ENCODE peak calls at places on chromosomes 16 and 17, in ten cellular contexts. One of them, this sample, is unnamed.

GRCh38 chr17:19278729-19279128 is 41.6 kb downstream of the EPN2 start:
- DNase-seq in transverse colon: no peak
- DNase-seq in IMR-90: no peak
- DNase-seq in A549: no peak
- DNase-seq in adrenal gland: no peak
- DNase-seq in K562: no peak
- DNase-seq in Peyer's patch: no peak
- DNase-seq in body of pancreas: no peak
- DNase-seq in spleen: peak; percentile 33
- DNase-seq in HCT116: no peak
- DNase-seq in this sample: no peak

GRCh38 chr17:34241062-34241461 is 14.0 kb upstream of the CCL2 start:
- DNase-seq in transverse colon: peak; percentile 33
- DNase-seq in adrenal gland: peak; percentile 60
- DNase-seq in K562: no peak
- DNase-seq in Peyer's patch: no peak
- DNase-seq in spleen: peak; percentile 77
- DNase-seq in IMR-90: peak; percentile 44
- DNase-seq in A549: no peak
- DNase-seq in body of pancreas: peak; percentile 54
- DNase-seq in HCT116: no peak
- DNase-seq in this sample: peak; percentile 87

GRCh38 chr17:60049936-60050335 is 28.8 kb downstream of the HEATR6 start:
- DNase-seq in spleen: no peak
- DNase-seq in A549: no peak
- DNase-seq in Peyer's patch: no peak
- DNase-seq in body of pancreas: no peak
- DNase-seq in adrenal gland: no peak
- DNase-seq in IMR-90: peak; percentile 16
- DNase-seq in K562: no peak
- DNase-seq in transverse colon: no peak
- DNase-seq in HCT116: no peak
- DNase-seq in this sample: no peak

GRCh38 chr16:65445313-65446260 is 323.7 kb upstream of the CDH11 start:
- DNase-seq in transverse colon: no peak
- DNase-seq in K562: no peak
- DNase-seq in adrenal gland: no peak
- DNase-seq in HCT116: no peak
- DNase-seq in A549: no peak
- DNase-seq in IMR-90: no peak
- DNase-seq in spleen: no peak
- DNase-seq in body of pancreas: no peak
- DNase-seq in Peyer's patch: no peak
- DNase-seq in this sample: no peak

GRCh38 chr16:24130494-24131085 is 125.5 kb upstream of the CACNG3 start:
- DNase-seq in Peyer's patch: no peak
- DNase-seq in adrenal gland: no peak
- DNase-seq in A549: no peak
- DNase-seq in transverse colon: no peak
- DNase-seq in body of pancreas: no peak
- DNase-seq in K562: no peak
- DNase-seq in HCT116: no peak
- DNase-seq in spleen: no peak
- DNase-seq in IMR-90: no peak
- DNase-seq in this sample: no peak

GRCh38 chr16:10080031-10080772 is 102.0 kb downstream of the GRIN2A start:
- DNase-seq in Peyer's patch: no peak
- DNase-seq in HCT116: peak; percentile 15
- DNase-seq in transverse colon: no peak
- DNase-seq in IMR-90: no peak
- DNase-seq in adrenal gland: peak; percentile 62
- DNase-seq in body of pancreas: peak; percentile 72
- DNase-seq in K562: peak; percentile 12
- DNase-seq in A549: no peak
- DNase-seq in spleen: no peak
- DNase-seq in this sample: peak; percentile 66

GRCh38 chr17:20281860-20282259 is 185.5 kb downstream of the LGALS9B start:
- DNase-seq in HCT116: no peak
- DNase-seq in body of pancreas: no peak
- DNase-seq in A549: no peak
- DNase-seq in transverse colon: no peak
- DNase-seq in spleen: peak; percentile 83
- DNase-seq in adrenal gland: peak; percentile 56
- DNase-seq in IMR-90: no peak
- DNase-seq in Peyer's patch: no peak
- DNase-seq in K562: no peak
- DNase-seq in this sample: peak; percentile 40

GRCh38 chr16:85428168-85428898 is 184.8 kb upstream of the GSE1 start:
- DNase-seq in body of pancreas: peak; percentile 56
- DNase-seq in spleen: peak; percentile 85
- DNase-seq in transverse colon: peak; percentile 62
- DNase-seq in A549: peak; percentile 55
- DNase-seq in IMR-90: no peak
- DNase-seq in HCT116: peak; percentile 38
- DNase-seq in K562: peak; percentile 50
- DNase-seq in Peyer's patch: peak; percentile 70
- DNase-seq in adrenal gland: no peak
- DNase-seq in this sample: peak; percentile 23

GRCh38 chr16:86772671-86773338 is 194.5 kb downstream of the FOXL1 start:
- DNase-seq in adrenal gland: no peak
- DNase-seq in spleen: peak; percentile 30
- DNase-seq in A549: no peak
- DNase-seq in IMR-90: peak; percentile 58
- DNase-seq in K562: no peak
- DNase-seq in Peyer's patch: peak; percentile 5
- DNase-seq in HCT116: no peak
- DNase-seq in transverse colon: no peak
- DNase-seq in body of pancreas: no peak
- DNase-seq in this sample: no peak

GRCh38 chr16:56199164-56199563 is 7.9 kb downstream of the GNAO1 start:
- DNase-seq in transverse colon: no peak
- DNase-seq in spleen: no peak
- DNase-seq in Peyer's patch: no peak
- DNase-seq in HCT116: no peak
- DNase-seq in adrenal gland: no peak
- DNase-seq in IMR-90: no peak
- DNase-seq in body of pancreas: no peak
- DNase-seq in A549: no peak
- DNase-seq in K562: no peak
- DNase-seq in this sample: no peak

GRCh38 chr17:13587487-13588338 is 14.0 kb downstream of the HS3ST3A1 start:
- DNase-seq in A549: no peak
- DNase-seq in HCT116: no peak
- DNase-seq in spleen: no peak
- DNase-seq in K562: no peak
- DNase-seq in body of pancreas: no peak
- DNase-seq in Peyer's patch: no peak
- DNase-seq in IMR-90: peak; percentile 55
- DNase-seq in adrenal gland: no peak
- DNase-seq in transverse colon: no peak
- DNase-seq in this sample: no peak

GRCh38 chr17:69761767-69762321 is 313.2 kb upstream of the KCNJ16 start:
- DNase-seq in transverse colon: no peak
- DNase-seq in A549: peak; percentile 77
- DNase-seq in HCT116: no peak
- DNase-seq in adrenal gland: no peak
- DNase-seq in Peyer's patch: no peak
- DNase-seq in spleen: no peak
- DNase-seq in K562: no peak
- DNase-seq in IMR-90: peak; percentile 99
- DNase-seq in body of pancreas: no peak
- DNase-seq in this sample: no peak

GRCh38 chr17:14352139-14352538 is 51.3 kb downstream of the HS3ST3B1 start:
- DNase-seq in K562: no peak
- DNase-seq in Peyer's patch: no peak
- DNase-seq in body of pancreas: no peak
- DNase-seq in spleen: no peak
- DNase-seq in IMR-90: no peak
- DNase-seq in adrenal gland: no peak
- DNase-seq in HCT116: no peak
- DNase-seq in A549: no peak
- DNase-seq in transverse colon: no peak
- DNase-seq in this sample: no peak

GRCh38 chr16:3086596-3087242 is 12.4 kb downstream of the ZSCAN10 start:
- DNase-seq in spleen: no peak
- DNase-seq in adrenal gland: no peak
- DNase-seq in A549: no peak
- DNase-seq in transverse colon: no peak
- DNase-seq in body of pancreas: no peak
- DNase-seq in Peyer's patch: peak; percentile 67
- DNase-seq in HCT116: no peak
- DNase-seq in K562: no peak
- DNase-seq in IMR-90: no peak
- DNase-seq in this sample: no peak

GRCh38 chr17:47937915-47938314 is 3.5 kb upstream of the PNPO start:
- DNase-seq in body of pancreas: no peak
- DNase-seq in spleen: no peak
- DNase-seq in Peyer's patch: no peak
- DNase-seq in A549: no peak
- DNase-seq in adrenal gland: no peak
- DNase-seq in HCT116: no peak
- DNase-seq in transverse colon: no peak
- DNase-seq in K562: no peak
- DNase-seq in IMR-90: no peak
- DNase-seq in this sample: no peak

GRCh38 chr16:85557083-85557975 is 55.8 kb upstream of the GSE1 start:
- DNase-seq in body of pancreas: peak; percentile 55
- DNase-seq in transverse colon: peak; percentile 71
- DNase-seq in HCT116: no peak
- DNase-seq in spleen: peak; percentile 89
- DNase-seq in Peyer's patch: peak; percentile 75
- DNase-seq in adrenal gland: no peak
- DNase-seq in IMR-90: no peak
- DNase-seq in K562: peak; percentile 82
- DNase-seq in A549: peak; percentile 63
- DNase-seq in this sample: no peak

GRCh38 chr16:82344157-82344556 is 174.1 kb upstream of the MPHOSPH6 start:
- DNase-seq in Peyer's patch: no peak
- DNase-seq in spleen: no peak
- DNase-seq in IMR-90: no peak
- DNase-seq in K562: no peak
- DNase-seq in body of pancreas: peak; percentile 25
- DNase-seq in adrenal gland: no peak
- DNase-seq in HCT116: no peak
- DNase-seq in A549: no peak
- DNase-seq in transverse colon: no peak
- DNase-seq in this sample: no peak

GRCh38 chr16:12262454-12263180 is 286.1 kb downstream of the SNX29 start:
- DNase-seq in HCT116: no peak
- DNase-seq in transverse colon: peak; percentile 61
- DNase-seq in A549: no peak
- DNase-seq in body of pancreas: peak; percentile 56
- DNase-seq in IMR-90: peak; percentile 29
- DNase-seq in spleen: no peak
- DNase-seq in K562: no peak
- DNase-seq in adrenal gland: peak; percentile 30
- DNase-seq in Peyer's patch: peak; percentile 60
- DNase-seq in this sample: no peak

GRCh38 chr17:67824735-67825626 is at the start of gene BPTF:
- DNase-seq in A549: peak; percentile 80
- DNase-seq in adrenal gland: peak; percentile 90
- DNase-seq in IMR-90: peak; percentile 87
- DNase-seq in spleen: peak; percentile 100
- DNase-seq in K562: peak; percentile 89
- DNase-seq in body of pancreas: peak; percentile 92
- DNase-seq in transverse colon: peak; percentile 94
- DNase-seq in Peyer's patch: peak; percentile 95
- DNase-seq in HCT116: peak; percentile 87
- DNase-seq in this sample: peak; percentile 92
- TF ChIP-seq POLR2A in A549: peak; percentile 72
- TF ChIP-seq POLR2A in adrenal gland: no peak
- TF ChIP-seq POLR2A in IMR-90: peak; percentile 82
- TF ChIP-seq POLR2A in spleen: peak; percentile 26
- TF ChIP-seq POLR2A in K562: peak; percentile 70
- TF ChIP-seq POLR2A in body of pancreas: peak; percentile 71
- TF ChIP-seq POLR2A in transverse colon: peak; percentile 62
- TF ChIP-seq POLR2A in Peyer's patch: peak; percentile 72
- TF ChIP-seq POLR2A in HCT116: peak; percentile 56
- TF ChIP-seq POLR2A in this sample: peak; percentile 43

DNA sequence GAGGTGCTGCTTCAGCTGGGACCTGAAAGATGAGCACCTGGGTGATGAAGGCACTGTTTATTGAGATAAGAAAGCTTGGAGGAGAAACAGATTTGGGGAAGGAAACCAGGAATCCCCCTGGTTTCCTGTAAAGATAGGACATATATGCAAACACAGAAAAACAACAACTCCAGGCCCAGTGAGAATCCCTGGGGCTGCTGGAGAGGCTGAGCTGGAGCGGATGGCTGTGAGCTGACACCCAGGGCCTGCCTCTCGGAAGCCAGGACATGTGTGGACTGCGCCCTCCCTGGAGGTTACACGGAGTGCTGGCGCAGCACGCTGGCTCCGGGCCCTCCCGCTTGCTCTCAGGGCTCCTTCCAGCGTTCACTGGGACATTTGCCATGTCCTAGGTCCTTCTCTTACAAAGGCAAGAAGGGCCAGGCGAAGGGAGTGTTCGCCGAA is 57.5 kb downstream of the CYB5B start:
- DNase-seq in adrenal gland: peak; percentile 90
- DNase-seq in body of pancreas: peak; percentile 65
- DNase-seq in HCT116: no peak
- DNase-seq in K562: peak; percentile 33
- DNase-seq in IMR-90: peak; percentile 48
- DNase-seq in Peyer's patch: no peak
- DNase-seq in transverse colon: peak; percentile 31
- DNase-seq in spleen: peak; percentile 85
- DNase-seq in A549: no peak
- DNase-seq in this sample: peak; percentile 89
- TF ChIP-seq CTCF in adrenal gland: no peak
- TF ChIP-seq CTCF in body of pancreas: no peak
- TF ChIP-seq CTCF in HCT116: no peak
- TF ChIP-seq CTCF in K562: no peak
- TF ChIP-seq CTCF in IMR-90: no peak
- TF ChIP-seq CTCF in Peyer's patch: no peak
- TF ChIP-seq CTCF in transverse colon: no peak
- TF ChIP-seq CTCF in spleen: peak; percentile 8
- TF ChIP-seq CTCF in A549: no peak
- TF ChIP-seq CTCF in this sample: no peak

GRCh38 chr16:1379863-1380174 is 28.1 kb downstream of the GNPTG start:
- DNase-seq in adrenal gland: no peak
- DNase-seq in spleen: peak; percentile 85
- DNase-seq in Peyer's patch: no peak
- DNase-seq in K562: no peak
- DNase-seq in body of pancreas: no peak
- DNase-seq in IMR-90: no peak
- DNase-seq in HCT116: no peak
- DNase-seq in transverse colon: no peak
- DNase-seq in A549: peak; percentile 33
- DNase-seq in this sample: no peak
- H3K27ac ChIP-seq in adrenal gland: peak overlapping the region; percentile 97
- H3K27ac ChIP-seq in spleen: peak overlapping the region; percentile 87
- H3K27ac ChIP-seq in Peyer's patch: no peak overlapping the region
- H3K27ac ChIP-seq in K562: peak overlapping the region; percentile 100
- H3K27ac ChIP-seq in body of pancreas: no peak overlapping the region
- H3K27ac ChIP-seq in IMR-90: no peak overlapping the region
- H3K27ac ChIP-seq in HCT116: peak overlapping the region; percentile 58
- H3K27ac ChIP-seq in transverse colon: no peak overlapping the region
- H3K27ac ChIP-seq in A549: peak overlapping the region; percentile 100
- H3K27ac ChIP-seq in this sample: no peak overlapping the region

DNA sequence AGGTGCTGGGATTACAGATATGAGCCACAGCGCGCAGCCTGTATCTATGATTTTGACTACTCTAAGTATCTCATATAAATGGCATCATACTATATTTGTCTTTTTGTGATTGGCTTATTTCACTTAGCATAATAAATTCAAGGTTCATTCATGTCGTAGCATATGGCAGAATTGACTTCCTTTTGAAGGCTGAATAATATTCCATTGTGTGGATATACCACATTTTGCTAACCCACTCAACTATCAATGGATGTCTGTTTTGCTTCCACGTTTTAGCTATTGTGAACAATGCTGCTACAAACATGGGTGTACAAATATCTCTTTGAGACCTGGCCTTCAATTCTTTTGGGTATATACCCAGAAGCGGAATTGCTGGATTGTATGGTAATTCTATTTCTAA is 10.1 kb downstream of the PLXDC1 start:
- DNase-seq in transverse colon: no peak
- DNase-seq in IMR-90: no peak
- DNase-seq in adrenal gland: no peak
- DNase-seq in A549: no peak
- DNase-seq in body of pancreas: no peak
- DNase-seq in Peyer's patch: no peak
- DNase-seq in HCT116: no peak
- DNase-seq in spleen: no peak
- DNase-seq in K562: no peak
- DNase-seq in this sample: no peak
- TF ChIP-seq POLR2A in transverse colon: no peak
- TF ChIP-seq POLR2A in IMR-90: no peak
- TF ChIP-seq POLR2A in adrenal gland: no peak
- TF ChIP-seq POLR2A in A549: no peak
- TF ChIP-seq POLR2A in body of pancreas: no peak
- TF ChIP-seq POLR2A in Peyer's patch: no peak
- TF ChIP-seq POLR2A in HCT116: no peak
- TF ChIP-seq POLR2A in spleen: no peak
- TF ChIP-seq POLR2A in K562: no peak
- TF ChIP-seq POLR2A in this sample: no peak